ENCODE peak calls at places on chromosomes 16 and 17, in five cellular contexts. I is spleen, Y is foreskin keratinocyte, L is fibroblast of lung, C is mesenchymal stem cell. E is an unnamed sample.
A peak's percentile ranks its signal among the peaks of the same experiment; 100 is the strongest.

GRCh38 chr17:19592316-19592715 is 56.2 kb upstream of the ALDH3A2 start:
- DNase-seq in I (no peak), Y (no peak), L (no peak), C (no peak), E (no peak)

GRCh38 chr16:77780378-77780837 is 8.0 kb upstream of the VAT1L start:
- DNase-seq in I (no peak), Y (peak; percentile 85), L (peak; percentile 99), C (peak; percentile 96), E (no peak)

GRCh38 chr16:1887711-1888354 is 15.9 kb upstream of the MEIOB start:
- DNase-seq in I (peak; percentile 20), Y (no peak), L (no peak), C (no peak), E (no peak)

GRCh38 chr16:67883872-67884261 is 818 bp upstream of the NRN1L start:
- DNase-seq in I (peak; percentile 92), Y (no peak), L (peak; percentile 29), C (no peak), E (peak; percentile 74)

GRCh38 chr17:36829676-36830075 is 107.6 kb upstream of the LHX1 start:
- DNase-seq in I (no peak), Y (no peak), L (no peak), C (no peak), E (no peak)

GRCh38 chr16:84022641-84023040 is 20.0 kb downstream of the SLC38A8 start:
- DNase-seq in I (no peak), Y (no peak), L (no peak), C (no peak), E (no peak)

GRCh38 chr17:45391291-45391690 is 41.4 kb downstream of the ARHGAP27 start:
- DNase-seq in I (no peak), Y (no peak), L (no peak), C (no peak), E (no peak)

GRCh38 chr17:49454050-49454449 is 39.4 kb upstream of the PHB1 start:
- DNase-seq in I (no peak), Y (no peak), L (peak; percentile 62), C (no peak), E (no peak)

GRCh38 chr17:81173761-81174160 is 7.7 kb upstream of the AATK start:
- DNase-seq in I (no peak), Y (no peak), L (no peak), C (no peak), E (peak; percentile 74)

GRCh38 chr17:9790889-9791876 is at the start of gene DHRS7C:
- DNase-seq in I (no peak), Y (no peak), L (no peak), C (no peak), E (no peak)

GRCh38 chr16:66511615-66512500 is 38.1 kb downstream of the TK2 start:
- DNase-seq in I (no peak), Y (peak; percentile 91), L (peak; percentile 86), C (peak; percentile 75), E (peak; percentile 79)

GRCh38 chr17:18183334-18184142 is at the start of gene ALKBH5:
- DNase-seq in I (peak; percentile 98), Y (peak; percentile 99), L (peak; percentile 100), C (peak; percentile 100), E (peak; percentile 99)

GRCh38 chr16:75319513-75320401 is 68.3 kb upstream of the BCAR1 start:
- DNase-seq in I (no peak), Y (peak; percentile 59), L (peak; percentile 95), C (peak; percentile 94), E (peak; percentile 81)

GRCh38 chr16:66389256-66390175 is 23.0 kb downstream of the CDH5 start:
- DNase-seq in I (peak; percentile 25), Y (no peak), L (no peak), C (no peak), E (no peak)

GRCh38 chr16:58032710-58033293 is 7.2 kb downstream of the MMP15 start:
- DNase-seq in I (no peak), Y (no peak), L (no peak), C (no peak), E (no peak)

GRCh38 chr16:69003500-69003899 is 102.0 kb upstream of the HAS3 start:
- DNase-seq in I (no peak), Y (no peak), L (no peak), C (no peak), E (no peak)

GRCh38 chr17:78079253-78079652 is 49.3 kb downstream of the TMC6 start:
- DNase-seq in I (no peak), Y (no peak), L (no peak), C (no peak), E (no peak)

GRCh38 chr17:78086740-78087139 is 41.8 kb downstream of the TMC6 start:
- DNase-seq in I (no peak), Y (no peak), L (no peak), C (no peak), E (no peak)

GRCh38 chr17:78082988-78083387 is 45.6 kb downstream of the TMC6 start:
- DNase-seq in I (no peak), Y (peak; percentile 39), L (no peak), C (no peak), E (no peak)

DNA sequence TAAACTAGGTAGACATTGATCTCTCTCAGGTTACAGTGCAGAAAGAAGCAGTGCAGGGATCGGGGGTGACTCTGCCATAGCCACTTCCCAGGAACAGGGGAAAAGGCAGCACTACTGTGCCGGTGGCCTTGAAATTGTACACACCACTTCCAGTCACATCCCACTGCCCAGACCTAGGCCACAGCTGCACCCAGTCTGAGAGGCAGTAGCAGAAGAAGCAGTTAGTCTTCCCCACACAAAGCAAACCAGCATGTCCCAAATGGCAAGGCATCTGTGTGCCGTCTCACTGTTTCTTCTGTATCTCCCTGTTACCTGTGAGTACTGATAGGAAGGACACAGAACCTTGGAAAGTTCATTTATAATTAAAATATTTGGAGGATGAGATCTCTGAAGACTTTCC is 47.0 kb downstream of the TMC6 start:
- DNase-seq in I (no peak), Y (no peak), L (no peak), C (no peak), E (no peak)
- H3K4me1 ChIP-seq in I (no peaks in the 10 kb centered on the region), Y (no peaks in the 10 kb centered on the region), L (no peaks in the 10 kb centered on the region), C (peaks cover 4% of the 10 kb centered on the region), E (no peaks in the 10 kb centered on the region)

GRCh38 chr16:15925631-15926030 is 23.8 kb upstream of the ABCC1 start:
- DNase-seq in I (no peak), Y (no peak), L (no peak), C (no peak), E (no peak)

GRCh38 chr16:15924996-15925395 is 24.4 kb upstream of the ABCC1 start:
- DNase-seq in I (no peak), Y (no peak), L (no peak), C (no peak), E (no peak)

GRCh38 chr16:15932939-15933338 is 16.5 kb upstream of the ABCC1 start:
- DNase-seq in I (no peak), Y (no peak), L (no peak), C (peak; percentile 36), E (no peak)

GRCh38 chr16:15933781-15934180 is 15.6 kb upstream of the ABCC1 start:
- DNase-seq in I (no peak), Y (no peak), L (no peak), C (no peak), E (no peak)

GRCh38 chr16:15928261-15929104 is 20.9 kb upstream of the ABCC1 start:
- DNase-seq in I (no peak), Y (no peak), L (no peak), C (no peak), E (no peak)
- H3K4me1 ChIP-seq in I (no peaks in the 10 kb centered on the region), Y (no peaks in the 10 kb centered on the region), L (no peaks in the 10 kb centered on the region), C (peaks cover 4% of the 10 kb centered on the region), E (peaks cover 3% of the 10 kb centered on the region)

DNA sequence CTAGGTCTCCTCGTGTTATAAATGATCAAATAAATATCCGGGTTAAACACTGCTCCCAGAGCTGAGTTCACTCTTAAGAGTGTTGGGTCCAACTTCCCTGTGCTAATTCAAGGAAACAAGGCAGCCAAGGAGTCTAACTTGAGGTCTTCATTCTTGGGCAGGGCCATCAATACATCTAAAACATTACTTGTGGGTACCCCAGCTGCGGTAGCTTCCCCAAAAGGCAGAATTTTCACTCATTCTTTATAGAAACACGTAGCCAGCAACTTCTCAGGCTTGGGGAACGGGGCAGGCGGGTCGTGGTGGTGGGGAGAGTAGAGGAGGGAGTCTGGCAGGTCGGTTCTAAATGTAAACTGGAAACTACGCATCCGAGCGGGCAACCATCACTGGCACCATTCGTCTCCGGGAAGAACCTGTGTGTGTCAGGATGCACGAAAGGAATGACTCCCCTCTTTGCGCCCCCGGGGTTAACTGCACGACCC is 660 bp upstream of the METTL9 start:
- DNase-seq in I (no peak), Y (no peak), L (no peak), C (no peak), E (peak; percentile 39)
- H3K4me1 ChIP-seq in I (peaks cover 55% of the 10 kb centered on the region), Y (peaks cover 13% of the 10 kb centered on the region), L (peaks cover 7% of the 10 kb centered on the region), C (peaks cover 3% of the 10 kb centered on the region), E (peaks cover 35% of the 10 kb centered on the region)

GRCh38 chr16:23072769-23073549 is 76.3 kb downstream of the USP31 start:
- DNase-seq in I (no peak), Y (peak; percentile 96), L (peak; percentile 65), C (peak; percentile 6), E (no peak)
- H3K4me1 ChIP-seq in I (peaks cover 34% of the 10 kb centered on the region), Y (peaks cover 24% of the 10 kb centered on the region), L (peaks cover 4% of the 10 kb centered on the region), C (peaks cover 17% of the 10 kb centered on the region), E (peaks cover 23% of the 10 kb centered on the region)

GRCh38 chr17:39634384-39634871 is 2.5 kb upstream of the STARD3 start:
- DNase-seq in I (no peak), Y (no peak), L (no peak), C (peak; percentile 56), E (peak; percentile 83)

GRCh38 chr17:39631403-39631802 is 4.7 kb downstream of the PPP1R1B start:
- DNase-seq in I (no peak), Y (peak; percentile 60), L (no peak), C (no peak), E (no peak)

GRCh38 chr17:39635614-39636176 is 1.2 kb upstream of the STARD3 start:
- DNase-seq in I (no peak), Y (no peak), L (no peak), C (no peak), E (no peak)

GRCh38 chr17:39632153-39632941 is 4.6 kb upstream of the STARD3 start:
- DNase-seq in I (no peak), Y (no peak), L (no peak), C (no peak), E (no peak)

GRCh38 chr17:39633570-39634183 is 3.3 kb upstream of the STARD3 start:
- DNase-seq in I (no peak), Y (no peak), L (no peak), C (no peak), E (no peak)
- H3K4me1 ChIP-seq in I (peaks cover 60% of the 10 kb centered on the region), Y (peaks cover 6% of the 10 kb centered on the region), L (peaks cover 7% of the 10 kb centered on the region), C (peaks cover 17% of the 10 kb centered on the region), E (peaks cover 55% of the 10 kb centered on the region)

E was measured in adipocyte.